ENCODE peak calls at places on chromosomes 4 and X, in six cellular contexts. V is lower lobe of right lung, D is IMR-90, I is GM04504, R is C1 segment of cervical spinal cord, W is occipital lobe. Y is an unnamed sample.

GRCh38 chrX:129769467-129770154 is 10.1 kb upstream of the SASH3 start:
- DNase-seq in V (no peak), D (no peak), I (no peak), R (no peak), W (no peak), Y (peak)

GRCh38 chr4:168449740-168450442 is 30.4 kb downstream of the DDX60L start:
- DNase-seq in V (no peak), D (peak), I (no peak), R (no peak), W (no peak), Y (no peak)

GRCh38 chr4:138297743-138298405 is 55.7 kb upstream of the SLC7A11 start:
- DNase-seq in V (no peak), D (peak), I (peak), R (no peak), W (no peak), Y (no peak)

GRCh38 chr4:2264481-2265041 is 2.7 kb upstream of the MXD4 start:
- DNase-seq in V (peak), D (no peak), I (no peak), R (no peak), W (no peak), Y (no peak)

GRCh38 chr4:183541081-183542045 is 36.5 kb downstream of the ING2 start:
- DNase-seq in V (no peak), D (peak), I (no peak), R (no peak), W (no peak), Y (no peak)

GRCh38 chrX:16138108-16138427 is 14.7 kb downstream of the GRPR start:
- DNase-seq in V (no peak), D (no peak), I (no peak), R (no peak), W (no peak), Y (peak)

GRCh38 chrX:10064736-10065135 is 92.0 kb upstream of the CLCN4 start:
- DNase-seq in V (peak), D (no peak), I (no peak), R (no peak), W (no peak), Y (no peak)

GRCh38 chrX:150940844-150941495 is 42.2 kb upstream of the HMGB3 start:
- DNase-seq in V (no peak), D (no peak), I (no peak), R (no peak), W (no peak), Y (no peak)

GRCh38 chr4:94722270-94722669 is 35.5 kb upstream of the BMPR1B start:
- DNase-seq in V (no peak), D (no peak), I (no peak), R (no peak), W (no peak), Y (no peak)

GRCh38 chr4:124762956-124763355 is 50.4 kb upstream of the ANKRD50 start:
- DNase-seq in V (no peak), D (no peak), I (no peak), R (no peak), W (no peak), Y (no peak)

GRCh38 chrX:72306851-72307645 is 1.3 kb upstream of the CITED1 start:
- DNase-seq in V (peak), D (peak), I (no peak), R (peak), W (peak), Y (peak)

GRCh38 chr4:153058668-153059060 is 122.5 kb downstream of the FHDC1 start:
- DNase-seq in V (no peak), D (no peak), I (no peak), R (no peak), W (no peak), Y (no peak)

GRCh38 chr4:137647375-137647774 is 115.1 kb upstream of the PCDH18 start:
- DNase-seq in V (no peak), D (no peak), I (no peak), R (no peak), W (no peak), Y (peak)

GRCh38 chrX:68536429-68536828 is 37.6 kb downstream of the YIPF6 start:
- DNase-seq in V (no peak), D (no peak), I (no peak), R (no peak), W (no peak), Y (no peak)

GRCh38 chr4:78710536-78710935 is 65.6 kb upstream of the BMP2K start:
- DNase-seq in V (no peak), D (peak), I (peak), R (no peak), W (no peak), Y (no peak)

GRCh38 chrX:117839544-117839943 is 277.1 kb downstream of the KLHL13 start:
- DNase-seq in V (no peak), D (no peak), I (no peak), R (no peak), W (no peak), Y (peak)